ENCODE peak calls at places on chromosomes 5 and 9, in nine cellular contexts. One of them, this sample, is unnamed.
A peak's percentile ranks its signal among the peaks of the same experiment; 100 is the strongest.

GRCh38 chr5:172075655-172076054 is 69.2 kb upstream of the FBXW11 start:
- DNase-seq in astrocyte of the spinal cord: no peak
- DNase-seq in GM12892: no peak
- DNase-seq in CD8-positive, alpha-beta memory T cell: no peak
- DNase-seq in NCI-H748 treated with DMSO at 0.1 percent for 48 hours: no peak
- DNase-seq in anterior cingulate cortex: no peak
- DNase-seq in hippocampal formation: no peak
- DNase-seq in PC-3: no peak
- DNase-seq in stimulated activated CD4-positive, alpha-beta T cell treated with anti-CD3 and anti-CD28 coated beads, Interleukin-15, amount 100 ng/mL, for 24 hours: no peak
- DNase-seq in this sample: no peak

GRCh38 chr9:23663536-23663935 is 162.5 kb downstream of the ELAVL2 start:
- DNase-seq in astrocyte of the spinal cord: peak; percentile 4
- DNase-seq in GM12892: no peak
- DNase-seq in CD8-positive, alpha-beta memory T cell: no peak
- DNase-seq in NCI-H748 treated with DMSO at 0.1 percent for 48 hours: no peak
- DNase-seq in anterior cingulate cortex: no peak
- DNase-seq in hippocampal formation: no peak
- DNase-seq in PC-3: peak; percentile 58
- DNase-seq in stimulated activated CD4-positive, alpha-beta T cell treated with anti-CD3 and anti-CD28 coated beads, Interleukin-15, amount 100 ng/mL, for 24 hours: no peak
- DNase-seq in this sample: no peak

GRCh38 chr5:134905246-134905996 is 490 bp downstream of the PCBD2 start:
- DNase-seq in astrocyte of the spinal cord: peak; percentile 81
- DNase-seq in GM12892: no peak
- DNase-seq in CD8-positive, alpha-beta memory T cell: peak; percentile 73
- DNase-seq in NCI-H748 treated with DMSO at 0.1 percent for 48 hours: peak; percentile 81
- DNase-seq in anterior cingulate cortex: peak; percentile 64
- DNase-seq in hippocampal formation: peak; percentile 80
- DNase-seq in PC-3: peak; percentile 70
- DNase-seq in stimulated activated CD4-positive, alpha-beta T cell treated with anti-CD3 and anti-CD28 coated beads, Interleukin-15, amount 100 ng/mL, for 24 hours: peak; percentile 73
- DNase-seq in this sample: peak; percentile 31

GRCh38 chr5:179865471-179866240 is 7.0 kb upstream of the MRNIP start:
- DNase-seq in astrocyte of the spinal cord: no peak
- DNase-seq in GM12892: no peak
- DNase-seq in CD8-positive, alpha-beta memory T cell: no peak
- DNase-seq in NCI-H748 treated with DMSO at 0.1 percent for 48 hours: no peak
- DNase-seq in anterior cingulate cortex: peak; percentile 57
- DNase-seq in hippocampal formation: peak; percentile 43
- DNase-seq in PC-3: no peak
- DNase-seq in stimulated activated CD4-positive, alpha-beta T cell treated with anti-CD3 and anti-CD28 coated beads, Interleukin-15, amount 100 ng/mL, for 24 hours: no peak
- DNase-seq in this sample: no peak

GRCh38 chr5:77957931-77958476 is 181.9 kb upstream of the TBCA start:
- DNase-seq in astrocyte of the spinal cord: no peak
- DNase-seq in GM12892: no peak
- DNase-seq in CD8-positive, alpha-beta memory T cell: no peak
- DNase-seq in NCI-H748 treated with DMSO at 0.1 percent for 48 hours: no peak
- DNase-seq in anterior cingulate cortex: no peak
- DNase-seq in hippocampal formation: no peak
- DNase-seq in PC-3: no peak
- DNase-seq in stimulated activated CD4-positive, alpha-beta T cell treated with anti-CD3 and anti-CD28 coated beads, Interleukin-15, amount 100 ng/mL, for 24 hours: no peak
- DNase-seq in this sample: no peak

GRCh38 chr5:136174021-136174659 is 18.8 kb downstream of the SMIM32 start:
- DNase-seq in astrocyte of the spinal cord: peak; percentile 64
- DNase-seq in GM12892: no peak
- DNase-seq in CD8-positive, alpha-beta memory T cell: no peak
- DNase-seq in NCI-H748 treated with DMSO at 0.1 percent for 48 hours: peak; percentile 25
- DNase-seq in anterior cingulate cortex: no peak
- DNase-seq in hippocampal formation: no peak
- DNase-seq in PC-3: peak; percentile 50
- DNase-seq in stimulated activated CD4-positive, alpha-beta T cell treated with anti-CD3 and anti-CD28 coated beads, Interleukin-15, amount 100 ng/mL, for 24 hours: no peak
- DNase-seq in this sample: no peak

GRCh38 chr9:81626511-81626910 is 62.8 kb downstream of the TLE1 start:
- DNase-seq in astrocyte of the spinal cord: no peak
- DNase-seq in GM12892: no peak
- DNase-seq in CD8-positive, alpha-beta memory T cell: no peak
- DNase-seq in NCI-H748 treated with DMSO at 0.1 percent for 48 hours: no peak
- DNase-seq in anterior cingulate cortex: no peak
- DNase-seq in hippocampal formation: no peak
- DNase-seq in PC-3: peak; percentile 90
- DNase-seq in stimulated activated CD4-positive, alpha-beta T cell treated with anti-CD3 and anti-CD28 coated beads, Interleukin-15, amount 100 ng/mL, for 24 hours: no peak
- DNase-seq in this sample: no peak

GRCh38 chr9:134316444-134317160 is 9.7 kb upstream of the RXRA start:
- DNase-seq in astrocyte of the spinal cord: peak; percentile 48
- DNase-seq in GM12892: no peak
- DNase-seq in CD8-positive, alpha-beta memory T cell: peak; percentile 41
- DNase-seq in NCI-H748 treated with DMSO at 0.1 percent for 48 hours: no peak
- DNase-seq in anterior cingulate cortex: no peak
- DNase-seq in hippocampal formation: no peak
- DNase-seq in PC-3: no peak
- DNase-seq in stimulated activated CD4-positive, alpha-beta T cell treated with anti-CD3 and anti-CD28 coated beads, Interleukin-15, amount 100 ng/mL, for 24 hours: no peak
- DNase-seq in this sample: no peak

GRCh38 chr9:91067306-91067860 is 265.8 kb downstream of the SYK start:
- DNase-seq in astrocyte of the spinal cord: no peak
- DNase-seq in GM12892: no peak
- DNase-seq in CD8-positive, alpha-beta memory T cell: no peak
- DNase-seq in NCI-H748 treated with DMSO at 0.1 percent for 48 hours: no peak
- DNase-seq in anterior cingulate cortex: no peak
- DNase-seq in hippocampal formation: no peak
- DNase-seq in PC-3: no peak
- DNase-seq in stimulated activated CD4-positive, alpha-beta T cell treated with anti-CD3 and anti-CD28 coated beads, Interleukin-15, amount 100 ng/mL, for 24 hours: no peak
- DNase-seq in this sample: no peak

GRCh38 chr5:102933721-102934459 is 178.8 kb downstream of the PAM start:
- DNase-seq in astrocyte of the spinal cord: no peak
- DNase-seq in GM12892: no peak
- DNase-seq in CD8-positive, alpha-beta memory T cell: no peak
- DNase-seq in NCI-H748 treated with DMSO at 0.1 percent for 48 hours: no peak
- DNase-seq in anterior cingulate cortex: no peak
- DNase-seq in hippocampal formation: no peak
- DNase-seq in PC-3: no peak
- DNase-seq in stimulated activated CD4-positive, alpha-beta T cell treated with anti-CD3 and anti-CD28 coated beads, Interleukin-15, amount 100 ng/mL, for 24 hours: no peak
- DNase-seq in this sample: no peak

GRCh38 chr9:84397822-84398221 is 57.3 kb upstream of the SLC28A3 start:
- DNase-seq in astrocyte of the spinal cord: peak; percentile 67
- DNase-seq in GM12892: no peak
- DNase-seq in CD8-positive, alpha-beta memory T cell: no peak
- DNase-seq in NCI-H748 treated with DMSO at 0.1 percent for 48 hours: no peak
- DNase-seq in anterior cingulate cortex: no peak
- DNase-seq in hippocampal formation: no peak
- DNase-seq in PC-3: peak; percentile 52
- DNase-seq in stimulated activated CD4-positive, alpha-beta T cell treated with anti-CD3 and anti-CD28 coated beads, Interleukin-15, amount 100 ng/mL, for 24 hours: no peak
- DNase-seq in this sample: no peak

GRCh38 chr5:176161431-176161830 is 76.8 kb upstream of the SIMC1 start:
- DNase-seq in astrocyte of the spinal cord: peak; percentile 65
- DNase-seq in GM12892: no peak
- DNase-seq in CD8-positive, alpha-beta memory T cell: no peak
- DNase-seq in NCI-H748 treated with DMSO at 0.1 percent for 48 hours: no peak
- DNase-seq in anterior cingulate cortex: no peak
- DNase-seq in hippocampal formation: no peak
- DNase-seq in PC-3: no peak
- DNase-seq in stimulated activated CD4-positive, alpha-beta T cell treated with anti-CD3 and anti-CD28 coated beads, Interleukin-15, amount 100 ng/mL, for 24 hours: no peak
- DNase-seq in this sample: no peak

GRCh38 chr5:128304121-128304520 is 220.6 kb downstream of the SLC12A2 start:
- DNase-seq in astrocyte of the spinal cord: peak; percentile 66
- DNase-seq in GM12892: no peak
- DNase-seq in CD8-positive, alpha-beta memory T cell: no peak
- DNase-seq in NCI-H748 treated with DMSO at 0.1 percent for 48 hours: no peak
- DNase-seq in anterior cingulate cortex: no peak
- DNase-seq in hippocampal formation: no peak
- DNase-seq in PC-3: peak; percentile 22
- DNase-seq in stimulated activated CD4-positive, alpha-beta T cell treated with anti-CD3 and anti-CD28 coated beads, Interleukin-15, amount 100 ng/mL, for 24 hours: no peak
- DNase-seq in this sample: no peak